ENCODE peak calls at places on chromosomes 11 and 22, in ten cellular contexts. D, G, J, T, U, F, Y, R, A and O are unnamed samples.

GRCh38 chr11:61077936-61078335 is 24.4 kb upstream of the CD5 start:
- DNase-seq in U (no peak), D (no peak), R (no peak), A (no peak), G (no peak), F (no peak), T (no peak), J (no peak), Y (no peak), O (no peak)

GRCh38 chr22:23305321-23305910 is 125.1 kb downstream of the BCR start:
- DNase-seq in U (peak; percentile 51), J (peak; percentile 91), F (peak; percentile 43), R (no peak), D (no peak), G (peak; percentile 77), A (peak; percentile 80), T (peak; percentile 44), Y (no peak), O (peak; percentile 40)

GRCh38 chr11:66692446-66692845 is 14.8 kb upstream of the RBM4B start:
- DNase-seq in U (no peak), A (no peak), Y (no peak), T (no peak), G (no peak), D (no peak), J (no peak), F (peak; percentile 62), R (no peak), O (no peak)

GRCh38 chr11:89184021-89184420 is 6.3 kb downstream of the TYR start:
- DNase-seq in J (peak; percentile 87), R (no peak), T (no peak), A (peak; percentile 55), Y (no peak), U (no peak), F (no peak), D (no peak), G (no peak), O (no peak)

GRCh38 chr11:68414457-68415221 is 45.9 kb upstream of the PPP6R3 start:
- DNase-seq in D (no peak), F (no peak), U (no peak), J (no peak), G (no peak), T (peak; percentile 42), Y (no peak), R (no peak), A (no peak), O (no peak)

GRCh38 chr11:77252555-77253270 is 48.8 kb downstream of the GDPD4 start:
- DNase-seq in T (peak; percentile 83), F (no peak), D (no peak), Y (peak; percentile 10), J (no peak), R (no peak), U (no peak), G (no peak), A (no peak), O (no peak)

GRCh38 chr11:110349109-110349996 is 52.9 kb upstream of the RDX start:
- DNase-seq in R (no peak), D (peak; percentile 49), Y (no peak), A (no peak), J (no peak), U (no peak), T (no peak), F (no peak), G (peak; percentile 87), O (no peak)

GRCh38 chr11:2440646-2441045 is 3.7 kb downstream of the TRPM5 start:
- DNase-seq in A (no peak), G (no peak), U (no peak), T (peak; percentile 37), J (no peak), D (no peak), Y (no peak), R (no peak), F (peak; percentile 28), O (peak; percentile 55)

GRCh38 chr22:47593911-47594311 is 831.5 kb downstream of the TBC1D22A start:
- DNase-seq in T (no peak), U (no peak), D (no peak), J (no peak), F (no peak), Y (no peak), R (peak; percentile 45), G (no peak), A (no peak), O (no peak)

GRCh38 chr11:61645179-61645868 is 34.9 kb upstream of the DAGLA start:
- DNase-seq in A (peak; percentile 19), G (no peak), J (peak; percentile 36), R (no peak), F (no peak), T (no peak), D (no peak), Y (no peak), U (no peak), O (peak; percentile 86)

GRCh38 chr11:31325162-31325561 is 44.4 kb downstream of the DCDC1 start:
- DNase-seq in F (no peak), D (no peak), T (no peak), U (no peak), Y (no peak), G (no peak), R (no peak), A (peak; percentile 44), J (peak; percentile 69), O (no peak)

GRCh38 chr11:130513132-130513531 is 64.7 kb downstream of the ADAMTS15 start:
- DNase-seq in U (no peak), D (no peak), A (no peak), F (no peak), Y (peak; percentile 49), J (peak; percentile 73), T (no peak), G (no peak), R (peak; percentile 94), O (no peak)

GRCh38 chr11:86440305-86440716 is 65.6 kb downstream of the CCDC81 start:
- DNase-seq in F (no peak), G (no peak), U (no peak), D (peak; percentile 77), Y (no peak), R (peak; percentile 73), J (peak; percentile 84), T (no peak), A (peak; percentile 55), O (no peak)

GRCh38 chr11:105719073-105719846 is 109.4 kb downstream of the GRIA4 start:
- DNase-seq in F (no peak), D (no peak), T (no peak), G (peak; percentile 7), Y (no peak), J (no peak), U (no peak), A (peak; percentile 92), R (no peak), O (no peak)

GRCh38 chr11:108914211-108914610 is 249.3 kb downstream of the DDX10 start:
- DNase-seq in U (no peak), D (no peak), J (no peak), R (no peak), Y (no peak), A (no peak), F (no peak), T (no peak), G (no peak), O (no peak)

GRCh38 chr11:81070948-81071347 is 1630.1 kb upstream of the TENM4 start:
- DNase-seq in Y (no peak), R (no peak), G (no peak), A (no peak), D (no peak), J (no peak), U (no peak), T (no peak), F (no peak), O (no peak)

GRCh38 chr11:66321606-66322005 is 4.8 kb upstream of the CD248 start:
- DNase-seq in T (no peak), G (no peak), A (no peak), Y (no peak), D (no peak), U (no peak), R (no peak), F (peak; percentile 2), J (peak; percentile 57), O (no peak)

GRCh38 chr11:131909426-131910200 is 539.2 kb downstream of the NTM start:
- DNase-seq in D (no peak), R (no peak), G (no peak), J (peak; percentile 58), A (peak; percentile 35), U (no peak), Y (no peak), T (no peak), F (no peak), O (no peak)
- H3K4me3 ChIP-seq in D (peak overlapping the region; percentile 63), R (peak overlapping the region; percentile 46), G (no peak overlapping the region), J (peak overlapping the region; percentile 95), A (peak overlapping the region; percentile 72), U (peak overlapping the region; percentile 68), Y (no peak overlapping the region), T (no peak overlapping the region), F (no peak overlapping the region), O (no peak overlapping the region)

DNA sequence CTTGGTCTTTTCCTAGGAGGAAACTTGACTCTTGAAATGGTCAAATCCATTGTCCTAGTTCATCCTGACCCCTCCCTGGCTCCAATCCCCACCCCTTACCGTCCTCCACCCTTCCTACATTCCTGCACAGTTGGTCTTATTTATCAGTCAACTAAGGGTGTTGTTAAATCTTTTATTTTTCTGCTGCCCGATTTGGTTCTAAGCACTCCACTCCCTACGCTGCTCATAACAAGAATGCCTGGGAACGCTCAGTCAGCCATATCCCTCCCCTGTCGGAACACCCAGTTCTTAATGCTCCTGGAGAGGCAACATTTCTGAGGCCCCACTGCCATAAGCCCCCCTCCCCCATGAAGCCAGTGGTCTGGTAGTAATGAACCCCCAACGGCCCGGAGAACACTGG is 9.7 kb downstream of the EHF start:
- DNase-seq in G (no peak), A (no peak), R (no peak), U (no peak), T (no peak), Y (no peak), F (no peak), D (no peak), J (no peak), O (no peak)
- H3K4me1 ChIP-seq in G (no peaks in the 10 kb centered on the region), A (no peaks in the 10 kb centered on the region), R (no peaks in the 10 kb centered on the region), U (peaks cover 7% of the 10 kb centered on the region), T (peaks cover 18% of the 10 kb centered on the region), Y (peaks cover 93% of the 10 kb centered on the region), F (peaks cover 35% of the 10 kb centered on the region), D (peaks cover 14% of the 10 kb centered on the region), J (peaks cover 22% of the 10 kb centered on the region), O (peaks cover 24% of the 10 kb centered on the region)

DNA sequence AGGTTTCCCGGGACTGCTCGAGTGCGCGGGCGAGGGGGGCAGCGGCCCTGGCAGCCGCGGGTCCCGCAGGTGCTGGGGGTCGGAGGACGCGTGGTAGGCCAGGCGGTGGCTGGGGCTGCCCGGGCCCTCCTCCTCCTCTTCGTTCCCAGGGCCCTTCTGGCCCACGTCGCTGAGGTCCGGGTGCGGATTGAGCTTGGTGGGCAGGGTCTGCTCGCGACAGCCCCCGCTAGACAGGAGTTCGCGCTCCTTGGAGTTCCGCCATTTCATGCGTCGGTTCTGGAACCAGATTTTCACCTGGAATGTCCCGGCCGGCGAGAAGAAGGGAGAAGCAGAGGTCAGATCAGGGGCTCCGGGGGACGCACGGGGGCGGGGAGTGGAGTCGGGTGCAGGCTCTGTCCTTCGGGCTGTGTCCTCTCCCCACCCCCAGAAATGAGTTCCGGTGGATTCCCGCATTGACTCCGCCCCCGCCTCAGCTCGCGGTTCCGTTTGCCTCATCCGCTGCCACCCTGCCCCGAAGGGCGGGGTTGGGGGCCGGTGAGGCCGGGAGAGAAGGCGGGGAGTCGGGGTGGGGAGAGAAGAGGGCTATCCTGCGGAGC is 3.9 kb downstream of the DBX1 start:
- DNase-seq in J (no peak), D (no peak), F (peak; percentile 55), U (no peak), R (no peak), Y (peak; percentile 42), T (no peak), G (no peak), A (no peak), O (no peak)
- H3K4me3 ChIP-seq in J (no peak overlapping the region), D (peak overlapping the region; percentile 28), F (no peak overlapping the region), U (peak overlapping the region; percentile 52), R (no peak overlapping the region), Y (no peak overlapping the region), T (peak overlapping the region; percentile 19), G (no peak overlapping the region), A (no peak overlapping the region), O (peak overlapping the region; percentile 34)

GRCh38 chr22:42684462-42685195 is 35.4 kb upstream of the CYB5R3 start:
- DNase-seq in T (no peak), Y (no peak), D (no peak), J (peak; percentile 56), U (no peak), G (no peak), R (peak; percentile 87), F (no peak), A (no peak), O (no peak)
- H3K4me1 ChIP-seq in T (peaks cover 14% of the 10 kb centered on the region), Y (peaks cover 79% of the 10 kb centered on the region), D (peaks cover 96% of the 10 kb centered on the region), J (peaks cover 58% of the 10 kb centered on the region), U (peaks cover 11% of the 10 kb centered on the region), G (peaks cover 35% of the 10 kb centered on the region), R (no peaks in the 10 kb centered on the region), F (peaks cover 7% of the 10 kb centered on the region), A (peaks cover 39% of the 10 kb centered on the region), O (peaks cover 79% of the 10 kb centered on the region)